ENCODE peak calls at places on chromosome 7, in eight cellular contexts. I is stimulated activated CD8-positive, alpha-beta memory T cell treated with anti-CD3 and anti-CD28 coated beads, Interleukin-7, amount 100 ng/mL, for 24 hours; V is ureter; X is activated T-cell treated with anti-CD3 and anti-CD28 coated beads, Interleukin-2, amount 50 U/mL, for 72 hours; P is activated gamma-delta T cell treated with anti-CD3 and anti-CD28 coated beads, Interleukin-2, amount 50 U/mL, for 16 hours; A is Caki2; Y is posterior vena cava; M is activated naive CD4-positive, alpha-beta T cell treated with anti-CD3 and anti-CD28 coated beads, Interleukin-2, amount 50 U/mL, for 16 hours. Z is an unnamed sample.

GRCh38 chr7:144835668-144836544 is at the start of gene TPK1:
- DNase-seq in I (peak), V (peak), X (peak), P (peak), A (peak), Y (peak), M (peak), Z (peak)

GRCh38 chr7:137950967-137951366 is 50.9 kb downstream of the CREB3L2 start:
- DNase-seq in I (no peak), V (no peak), X (no peak), P (no peak), A (no peak), Y (no peak), M (no peak), Z (no peak)

GRCh38 chr7:106108988-106109387 is 3.1 kb downstream of the SYPL1 start:
- DNase-seq in I (no peak), V (no peak), X (no peak), P (no peak), A (no peak), Y (no peak), M (no peak), Z (no peak)

GRCh38 chr7:135262623-135263320 is 29.1 kb downstream of the STRA8 start:
- DNase-seq in I (no peak), V (no peak), X (no peak), P (no peak), A (no peak), Y (no peak), M (no peak), Z (no peak)

GRCh38 chr7:30983042-30983913 is 19.5 kb downstream of the GHRHR start:
- DNase-seq in I (peak), V (peak), X (peak), P (peak), A (peak), Y (peak), M (peak), Z (peak)

GRCh38 chr7:98864726-98865420 is 4.9 kb downstream of the TMEM130 start:
- DNase-seq in I (no peak), V (no peak), X (no peak), P (no peak), A (peak), Y (peak), M (no peak), Z (no peak)

GRCh38 chr7:99308461-99309074 is 17.1 kb upstream of the ARPC1A start:
- DNase-seq in I (no peak), V (no peak), X (peak), P (no peak), A (no peak), Y (peak), M (no peak), Z (no peak)

GRCh38 chr7:150851497-150852370 is 583 bp upstream of the AOC1 start:
- DNase-seq in I (no peak), V (no peak), X (no peak), P (no peak), A (no peak), Y (no peak), M (no peak), Z (no peak)

GRCh38 chr7:158885624-158886023 is 29.3 kb downstream of the DYNC2I1 start:
- DNase-seq in I (no peak), V (no peak), X (no peak), P (no peak), A (no peak), Y (no peak), M (no peak), Z (no peak)

GRCh38 chr7:99953649-99954048 is 22.2 kb downstream of the AZGP1 start:
- DNase-seq in I (no peak), V (no peak), X (peak), P (no peak), A (no peak), Y (peak), M (no peak), Z (no peak)

GRCh38 chr7:137538361-137538762 is 194.8 kb upstream of the PTN start:
- DNase-seq in I (no peak), V (no peak), X (no peak), P (no peak), A (no peak), Y (no peak), M (no peak), Z (no peak)

GRCh38 chr7:117113871-117114270 is 160.6 kb downstream of the ST7 start:
- DNase-seq in I (no peak), V (no peak), X (no peak), P (no peak), A (no peak), Y (no peak), M (no peak), Z (no peak)

GRCh38 chr7:11458736-11459483 is 373.1 kb downstream of the THSD7A start:
- DNase-seq in I (no peak), V (no peak), X (no peak), P (no peak), A (peak), Y (no peak), M (no peak), Z (no peak)

GRCh38 chr7:102450242-102450641 is 14.4 kb downstream of the ALKBH4 start:
- DNase-seq in I (no peak), V (no peak), X (peak), P (peak), A (no peak), Y (no peak), M (peak), Z (no peak)

GRCh38 chr7:37234928-37235327 is 213.7 kb downstream of the ELMO1 start:
- DNase-seq in I (no peak), V (no peak), X (no peak), P (no peak), A (no peak), Y (no peak), M (no peak), Z (no peak)

GRCh38 chr7:106110238-106110560 is 1.9 kb downstream of the SYPL1 start:
- DNase-seq in I (no peak), V (no peak), X (no peak), P (no peak), A (no peak), Y (no peak), M (no peak), Z (no peak)

GRCh38 chr7:151725844-151726770 is 150.8 kb downstream of the PRKAG2 start:
- DNase-seq in I (no peak), V (no peak), X (no peak), P (no peak), A (no peak), Y (no peak), M (no peak), Z (no peak)

GRCh38 chr7:91264924-91265681 is 870 bp downstream of the FZD1 start:
- DNase-seq in I (no peak), V (peak), X (peak), P (no peak), A (peak), Y (peak), M (no peak), Z (peak)

GRCh38 chr7:71303566-71303965 is 171.6 kb downstream of the GALNT17 start:
- DNase-seq in I (no peak), V (no peak), X (no peak), P (no peak), A (no peak), Y (no peak), M (no peak), Z (no peak)

GRCh38 chr7:42753917-42754363 is 157.9 kb downstream of the C7orf25 start:
- DNase-seq in I (no peak), V (no peak), X (no peak), P (no peak), A (no peak), Y (no peak), M (no peak), Z (no peak)

GRCh38 chr7:95693551-95694333 is 78.6 kb upstream of the DYNC1I1 start:
- DNase-seq in I (no peak), V (no peak), X (no peak), P (no peak), A (no peak), Y (no peak), M (no peak), Z (no peak)

GRCh38 chr7:110157631-110158362 is 933.1 kb upstream of the LRRN3 start:
- DNase-seq in I (no peak), V (no peak), X (no peak), P (no peak), A (no peak), Y (no peak), M (no peak), Z (no peak)

GRCh38 chr7:36606442-36607205 is 117.7 kb downstream of the AOAH start:
- DNase-seq in I (no peak), V (no peak), X (no peak), P (no peak), A (no peak), Y (no peak), M (no peak), Z (no peak)

GRCh38 chr7:138797715-138798320 is at the start of the genes ATP6V0A4 and TMEM213:
- DNase-seq in I (no peak), V (no peak), X (no peak), P (no peak), A (no peak), Y (no peak), M (no peak), Z (no peak)

GRCh38 chr7:39651262-39651661 is 27.9 kb downstream of the RALA start:
- DNase-seq in I (no peak), V (no peak), X (no peak), P (no peak), A (no peak), Y (no peak), M (no peak), Z (no peak)

GRCh38 chr7:127891854-127892438 is 139.3 kb downstream of the LRRC4 start:
- DNase-seq in I (no peak), V (no peak), X (no peak), P (no peak), A (no peak), Y (no peak), M (no peak), Z (no peak)

GRCh38 chr7:16315280-16315679 is 106.1 kb downstream of the CRPPA start:
- DNase-seq in I (no peak), V (no peak), X (no peak), P (no peak), A (no peak), Y (no peak), M (no peak), Z (no peak)

GRCh38 chr7:132145466-132145865 is 430.8 kb downstream of the PLXNA4 start:
- DNase-seq in I (no peak), V (no peak), X (no peak), P (no peak), A (peak), Y (no peak), M (no peak), Z (no peak)

GRCh38 chr7:134948736-134949135 is 37.6 kb upstream of the AGBL3 start:
- DNase-seq in I (no peak), V (no peak), X (no peak), P (no peak), A (no peak), Y (no peak), M (no peak), Z (no peak)

GRCh38 chr7:39587393-39587792 is 21.2 kb downstream of the YAE1 start:
- DNase-seq in I (no peak), V (no peak), X (no peak), P (no peak), A (no peak), Y (no peak), M (no peak), Z (no peak)

GRCh38 chr7:117427258-117427701 is at the start of gene ASZ1:
- DNase-seq in I (no peak), V (no peak), X (no peak), P (no peak), A (no peak), Y (peak), M (no peak), Z (no peak)

GRCh38 chr7:149367417-149367816 is 93.4 kb downstream of the ZNF777 start:
- DNase-seq in I (no peak), V (no peak), X (no peak), P (no peak), A (no peak), Y (no peak), M (no peak), Z (no peak)

GRCh38 chr7:106088014-106088413 is 24.1 kb downstream of the SYPL1 start:
- DNase-seq in I (no peak), V (no peak), X (no peak), P (no peak), A (no peak), Y (no peak), M (no peak), Z (no peak)

GRCh38 chr7:73423519-73424485 is 9.8 kb upstream of the FZD9 start:
- DNase-seq in I (no peak), V (no peak), X (no peak), P (no peak), A (no peak), Y (no peak), M (no peak), Z (no peak)

GRCh38 chr7:47577351-47577919 is 4.5 kb downstream of the TNS3 start:
- DNase-seq in I (no peak), V (no peak), X (no peak), P (no peak), A (no peak), Y (no peak), M (no peak), Z (no peak)

GRCh38 chr7:27640914-27641570 is 21.6 kb downstream of the HIBADH start:
- DNase-seq in I (no peak), V (peak), X (no peak), P (no peak), A (peak), Y (no peak), M (no peak), Z (peak)

Z was measured in T1000.